ENCODE peak calls at places on chromosomes 5 and 9, in six cellular contexts. B is neuronal stem cell, E is IMR-90, Y is mesendoderm, J is H9, S is H1. V is an unnamed sample.

GRCh38 chr5:171692106-171692505 is 93.5 kb upstream of the SMIM23 start:
- DNase-seq in B (no peak), J (peak; percentile 9), E (no peak), S (no peak), Y (no peak), V (no peak)

GRCh38 chr5:73233461-73234151 is 60.6 kb downstream of the TMEM174 start:
- DNase-seq in J (peak; percentile 60), E (no peak), S (no peak), Y (peak; percentile 37), B (peak; percentile 74), V (peak; percentile 28)

GRCh38 chr5:133612021-133612860 is at the start of gene FSTL4:
- DNase-seq in E (no peak), B (peak; percentile 33), J (peak; percentile 75), S (no peak), Y (peak; percentile 35), V (no peak)

GRCh38 chr5:82422001-82422740 is 144.0 kb upstream of the RPS23 start:
- DNase-seq in J (no peak), S (no peak), Y (no peak), E (no peak), B (no peak), V (no peak)

GRCh38 chr5:52878671-52879070 is 91.0 kb downstream of the ITGA1 start:
- DNase-seq in E (peak; percentile 44), B (no peak), S (no peak), Y (no peak), J (no peak), V (peak; percentile 70)

GRCh38 chr5:79829260-79829659 is 139.6 kb downstream of the CMYA5 start:
- DNase-seq in E (no peak), S (peak; percentile 21), Y (peak; percentile 73), B (no peak), J (peak; percentile 81), V (peak; percentile 2)

GRCh38 chr5:68406767-68407232 is 191.2 kb downstream of the PIK3R1 start:
- DNase-seq in J (no peak), S (no peak), Y (no peak), B (no peak), E (no peak), V (no peak)

GRCh38 chr5:111730659-111731382 is 26.2 kb downstream of the NREP start:
- DNase-seq in S (no peak), B (no peak), J (no peak), E (no peak), Y (no peak), V (no peak)

GRCh38 chr9:125240649-125240999 is 519 bp downstream of the HSPA5 start:
- DNase-seq in B (peak; percentile 23), J (no peak), Y (peak; percentile 49), E (no peak), S (no peak), V (no peak)

GRCh38 chr9:95556521-95556920 is 39.8 kb upstream of the PTCH1 start:
- DNase-seq in B (no peak), Y (no peak), E (no peak), S (no peak), J (no peak), V (no peak)

GRCh38 chr9:42388146-42388690 is 204.8 kb downstream of the SPATA31A6 start:
- DNase-seq in J (no peak), S (no peak), E (no peak), Y (peak; percentile 38), B (no peak), V (no peak)

GRCh38 chr5:124132843-124133242 is 613.6 kb downstream of the ZNF608 start:
- DNase-seq in S (no peak), B (no peak), Y (no peak), J (no peak), E (no peak), V (peak; percentile 4)

GRCh38 chr9:106859957-106860715 is 2.8 kb upstream of the ZNF462 start:
- DNase-seq in E (no peak), B (peak; percentile 60), S (no peak), J (peak; percentile 86), Y (peak; percentile 92), V (peak; percentile 63)

GRCh38 chr9:106861585-106862114 is 1.3 kb upstream of the ZNF462 start:
- DNase-seq in Y (peak; percentile 68), J (no peak), S (no peak), B (no peak), E (no peak), V (no peak)

GRCh38 chr9:106860731-106861584 is 2.0 kb upstream of the ZNF462 start:
- DNase-seq in S (no peak), Y (peak; percentile 88), J (peak; percentile 55), E (peak; percentile 38), B (peak; percentile 61), V (peak; percentile 62)

GRCh38 chr9:106862115-106862945 is 636 bp upstream of the ZNF462 start:
- DNase-seq in Y (peak; percentile 85), B (peak; percentile 54), E (peak; percentile 52), J (peak; percentile 74), S (no peak), V (peak; percentile 68)

GRCh38 chr9:106857811-106858470 is 5.0 kb upstream of the ZNF462 start:
- DNase-seq in E (no peak), S (no peak), B (no peak), Y (no peak), J (no peak), V (no peak)
- H3K23ac ChIP-seq in E (no peak overlapping the region), S (no peak overlapping the region), B (no peak overlapping the region), Y (no peak overlapping the region), J (no peak overlapping the region), V (no peak overlapping the region)

GRCh38 chr9:38026021-38026809 is 42.8 kb downstream of the SHB start:
- DNase-seq in S (no peak), B (no peak), E (peak; percentile 98), J (peak; percentile 67), Y (peak; percentile 76), V (peak; percentile 97)
- H3K4me1 ChIP-seq in S (peaks cover 54% of the 10 kb centered on the region), B (peaks cover 32% of the 10 kb centered on the region), E (peaks cover 59% of the 10 kb centered on the region), J (peaks cover 25% of the 10 kb centered on the region), Y (peaks cover 24% of the 10 kb centered on the region), V (peaks cover 68% of the 10 kb centered on the region)

DNA sequence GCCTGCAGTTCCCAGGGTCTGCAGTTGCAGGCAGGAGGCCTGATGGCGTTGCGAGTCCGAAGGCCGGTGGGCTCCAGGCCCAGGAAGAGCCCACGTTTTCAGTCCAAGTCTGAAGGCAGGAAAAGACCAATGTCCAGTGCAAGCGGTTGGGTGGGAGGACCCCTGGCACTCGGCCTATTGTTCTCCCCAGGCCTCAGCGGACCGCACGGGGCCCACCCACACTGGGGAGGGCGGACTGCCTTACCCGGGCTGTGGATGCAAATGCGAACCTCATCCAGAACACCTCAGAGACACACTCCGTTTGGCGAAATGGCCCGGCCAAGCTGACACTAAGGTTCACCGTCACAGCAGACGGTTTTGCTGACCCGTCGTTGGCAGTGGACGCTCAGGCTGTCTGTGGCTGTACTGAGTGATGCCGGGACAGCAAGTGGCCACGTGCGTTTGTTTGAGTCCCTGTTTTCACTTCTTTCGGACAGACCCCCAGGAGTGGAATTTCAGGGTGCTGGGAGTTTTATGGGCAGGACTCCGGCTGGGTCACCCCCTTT is 10.2 kb upstream of the SEC16A start:
- DNase-seq in Y (no peak), J (no peak), B (no peak), S (no peak), E (no peak), V (no peak)
- H3K23ac ChIP-seq in Y (no peak overlapping the region), J (no peak overlapping the region), B (peak overlapping the region; percentile 65), S (no peak overlapping the region), E (no peak overlapping the region), V (no peak overlapping the region)

GRCh38 chr9:127993721-127994120 is 12.9 kb upstream of the EEIG1 start:
- DNase-seq in J (no peak), Y (no peak), E (no peak), S (no peak), B (no peak), V (no peak)
- H3K4me1 ChIP-seq in J (no peaks in the 10 kb centered on the region), Y (no peaks in the 10 kb centered on the region), E (no peaks in the 10 kb centered on the region), S (no peaks in the 10 kb centered on the region), B (no peaks in the 10 kb centered on the region), V (peaks cover 3% of the 10 kb centered on the region)

DNA sequence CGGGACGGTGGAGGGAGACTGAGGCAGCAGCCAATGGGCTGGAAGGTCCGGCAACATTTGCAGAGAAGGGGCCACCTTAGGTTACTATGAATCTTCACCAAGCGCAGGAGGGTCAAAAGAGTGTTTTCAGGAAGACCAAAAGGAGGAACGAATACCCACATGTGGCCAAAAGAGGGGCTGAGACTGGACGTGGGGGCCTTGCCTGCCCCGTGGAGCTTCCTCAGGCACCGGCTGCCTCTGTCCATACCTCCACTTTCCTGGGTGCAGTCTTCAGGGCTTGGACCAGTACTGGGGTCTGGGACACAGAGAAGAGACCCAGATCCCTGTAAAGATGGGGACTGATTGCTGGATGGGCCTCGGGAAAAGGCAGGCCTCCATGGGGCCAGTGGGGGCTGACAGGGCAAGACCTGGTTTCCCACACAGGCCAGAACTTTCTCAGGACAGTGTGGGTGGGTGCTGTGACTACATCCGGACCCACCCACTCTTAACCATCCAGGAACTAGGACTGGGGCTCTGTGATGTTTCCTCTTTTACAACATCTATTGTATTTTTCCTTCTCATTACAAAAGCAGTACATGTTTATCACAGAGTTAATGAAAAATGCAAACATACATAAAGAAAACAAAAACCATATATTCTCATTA is 294.7 kb downstream of the ZSWIM6 start:
- DNase-seq in Y (no peak), E (no peak), B (no peak), S (no peak), J (no peak), V (no peak)
- H3K23ac ChIP-seq in Y (no peak overlapping the region), E (no peak overlapping the region), B (no peak overlapping the region), S (no peak overlapping the region), J (no peak overlapping the region), V (no peak overlapping the region)